ENCODE peak calls at places on chromosomes 6 and 20, in ten cellular contexts. Y is ACHN; T is iris pigment epithelial cell; K is activated CD8-positive, alpha-beta T cell treated with anti-CD3 and anti-CD28 coated beads for 36 hours; V is A549; Q is AG08395; X is activated CD4-positive, alpha-beta T cell treated with anti-CD3 and anti-CD28 coated beads for 1 hour; B is SJSA1; J is GM12892; A is adrenal gland. U is an unnamed sample.

GRCh38 chr20:40933758-40934157 is 94.9 kb upstream of the TOP1 start:
- DNase-seq in Y (no peak), T (no peak), K (no peak), V (no peak), Q (no peak), X (no peak), B (no peak), J (no peak), A (no peak), U (no peak)

GRCh38 chr6:112502348-112503130 is 155.4 kb downstream of the RFPL4B start:
- DNase-seq in Y (peak), T (peak), K (no peak), V (no peak), Q (peak), X (no peak), B (no peak), J (no peak), A (no peak), U (no peak)

GRCh38 chr6:139531148-139531547 is 156.7 kb upstream of the CITED2 start:
- DNase-seq in Y (no peak), T (peak), K (peak), V (no peak), Q (no peak), X (no peak), B (no peak), J (no peak), A (no peak), U (no peak)

GRCh38 chr6:30500421-30501069 is 11.2 kb downstream of the HLA-E start:
- DNase-seq in Y (no peak), T (peak), K (no peak), V (no peak), Q (no peak), X (no peak), B (no peak), J (no peak), A (no peak), U (no peak)

GRCh38 chr6:128487055-128487454 is 33.3 kb downstream of the PTPRK start:
- DNase-seq in Y (no peak), T (no peak), K (no peak), V (no peak), Q (no peak), X (no peak), B (no peak), J (no peak), A (no peak), U (no peak)

GRCh38 chr20:50346372-50347347 is 156.0 kb downstream of the CEBPB start:
- DNase-seq in Y (peak), T (peak), K (peak), V (peak), Q (peak), X (no peak), B (peak), J (no peak), A (peak), U (peak)

GRCh38 chr20:17635846-17636245 is 46.2 kb downstream of the RRBP1 start:
- DNase-seq in Y (no peak), T (peak), K (no peak), V (no peak), Q (peak), X (no peak), B (no peak), J (no peak), A (peak), U (no peak)

GRCh38 chr6:67916389-67916788 is 718.7 kb upstream of the ADGRB3 start:
- DNase-seq in Y (no peak), T (peak), K (no peak), V (no peak), Q (no peak), X (no peak), B (no peak), J (no peak), A (no peak), U (peak)

GRCh38 chr6:19613678-19614077 is 223.5 kb upstream of the ID4 start:
- DNase-seq in Y (no peak), T (peak), K (no peak), V (peak), Q (no peak), X (no peak), B (no peak), J (no peak), A (no peak), U (no peak)

GRCh38 chr6:83459663-83460062 is 28.8 kb upstream of the ME1 start:
- DNase-seq in Y (no peak), T (no peak), K (no peak), V (no peak), Q (no peak), X (no peak), B (no peak), J (no peak), A (no peak), U (no peak)

U was measured in retinal pigment epithelial cell.